ENCODE peak calls at places on chromosomes 4 and X, in seven cellular contexts. One of them, this sample, is unnamed. For H3K36me3 and H3K9me3, the result is how much of the 10 kb centered on the place peaks cover.

GRCh38 chr4:28772066-28772465 is 1911.4 kb downstream of the STIM2 start:
- DNase-seq in neuronal stem cell: no peak
- DNase-seq in stomach: no peak
- DNase-seq in mammary epithelial cell: peak
- DNase-seq in naive thymus-derived CD4-positive, alpha-beta T cell: no peak
- DNase-seq in CD4-positive, CD25-positive, alpha-beta regulatory T cell: no peak
- DNase-seq in CD8-positive, alpha-beta T cell: no peak
- DNase-seq in this sample: no peak

GRCh38 chr4:66606908-66607307 is 936.6 kb upstream of the EPHA5 start:
- DNase-seq in mammary epithelial cell: no peak
- DNase-seq in naive thymus-derived CD4-positive, alpha-beta T cell: no peak
- DNase-seq in stomach: no peak
- DNase-seq in CD4-positive, CD25-positive, alpha-beta regulatory T cell: no peak
- DNase-seq in neuronal stem cell: no peak
- DNase-seq in CD8-positive, alpha-beta T cell: no peak
- DNase-seq in this sample: no peak

GRCh38 chrX:102516314-102516936 is at the start of gene TMSB15A:
- DNase-seq in CD8-positive, alpha-beta T cell: peak
- DNase-seq in neuronal stem cell: peak
- DNase-seq in naive thymus-derived CD4-positive, alpha-beta T cell: peak
- DNase-seq in CD4-positive, CD25-positive, alpha-beta regulatory T cell: peak
- DNase-seq in mammary epithelial cell: peak
- DNase-seq in stomach: peak
- DNase-seq in this sample: peak

GRCh38 chrX:13387656-13388421 is 68.0 kb upstream of the ATXN3L start:
- DNase-seq in CD4-positive, CD25-positive, alpha-beta regulatory T cell: peak
- DNase-seq in mammary epithelial cell: peak
- DNase-seq in neuronal stem cell: no peak
- DNase-seq in CD8-positive, alpha-beta T cell: no peak
- DNase-seq in stomach: no peak
- DNase-seq in naive thymus-derived CD4-positive, alpha-beta T cell: no peak
- DNase-seq in this sample: no peak

GRCh38 chr4:73573794-73574528 is 46.3 kb downstream of the RASSF6 start:
- DNase-seq in naive thymus-derived CD4-positive, alpha-beta T cell: peak
- DNase-seq in CD4-positive, CD25-positive, alpha-beta regulatory T cell: peak
- DNase-seq in CD8-positive, alpha-beta T cell: peak
- DNase-seq in neuronal stem cell: peak
- DNase-seq in stomach: peak
- DNase-seq in mammary epithelial cell: peak
- DNase-seq in this sample: no peak

GRCh38 chr4:61556277-61556676 is 356.2 kb downstream of the ADGRL3 start:
- DNase-seq in mammary epithelial cell: no peak
- DNase-seq in neuronal stem cell: no peak
- DNase-seq in CD4-positive, CD25-positive, alpha-beta regulatory T cell: no peak
- DNase-seq in stomach: no peak
- DNase-seq in CD8-positive, alpha-beta T cell: no peak
- DNase-seq in naive thymus-derived CD4-positive, alpha-beta T cell: no peak
- DNase-seq in this sample: no peak

GRCh38 chrX:12701625-12702024 is 89.6 kb upstream of the PRPS2 start:
- DNase-seq in CD8-positive, alpha-beta T cell: no peak
- DNase-seq in naive thymus-derived CD4-positive, alpha-beta T cell: no peak
- DNase-seq in stomach: peak
- DNase-seq in CD4-positive, CD25-positive, alpha-beta regulatory T cell: peak
- DNase-seq in mammary epithelial cell: peak
- DNase-seq in neuronal stem cell: peak
- DNase-seq in this sample: no peak

GRCh38 chr4:139892973-139893736 is 227.5 kb downstream of the MGST2 start:
- DNase-seq in CD4-positive, CD25-positive, alpha-beta regulatory T cell: no peak
- DNase-seq in CD8-positive, alpha-beta T cell: no peak
- DNase-seq in stomach: no peak
- DNase-seq in naive thymus-derived CD4-positive, alpha-beta T cell: no peak
- DNase-seq in mammary epithelial cell: no peak
- DNase-seq in neuronal stem cell: no peak
- DNase-seq in this sample: no peak

GRCh38 chr4:8274772-8275241 is 5.3 kb downstream of the HTRA3 start:
- DNase-seq in CD4-positive, CD25-positive, alpha-beta regulatory T cell: no peak
- DNase-seq in neuronal stem cell: peak
- DNase-seq in stomach: peak
- DNase-seq in CD8-positive, alpha-beta T cell: no peak
- DNase-seq in mammary epithelial cell: peak
- DNase-seq in naive thymus-derived CD4-positive, alpha-beta T cell: no peak
- DNase-seq in this sample: no peak

GRCh38 chr4:11228575-11228974 is 200.1 kb downstream of the HS3ST1 start:
- DNase-seq in CD8-positive, alpha-beta T cell: no peak
- DNase-seq in stomach: no peak
- DNase-seq in naive thymus-derived CD4-positive, alpha-beta T cell: no peak
- DNase-seq in neuronal stem cell: no peak
- DNase-seq in mammary epithelial cell: peak
- DNase-seq in CD4-positive, CD25-positive, alpha-beta regulatory T cell: no peak
- DNase-seq in this sample: no peak

GRCh38 chr4:3851211-3851610 is 85.0 kb downstream of the ADRA2C start:
- DNase-seq in stomach: no peak
- DNase-seq in neuronal stem cell: no peak
- DNase-seq in CD8-positive, alpha-beta T cell: no peak
- DNase-seq in naive thymus-derived CD4-positive, alpha-beta T cell: no peak
- DNase-seq in CD4-positive, CD25-positive, alpha-beta regulatory T cell: no peak
- DNase-seq in mammary epithelial cell: peak
- DNase-seq in this sample: no peak

GRCh38 chrX:27694667-27695066 is 104.5 kb downstream of the DCAF8L2 start:
- DNase-seq in neuronal stem cell: no peak
- DNase-seq in stomach: no peak
- DNase-seq in naive thymus-derived CD4-positive, alpha-beta T cell: no peak
- DNase-seq in mammary epithelial cell: no peak
- DNase-seq in CD8-positive, alpha-beta T cell: no peak
- DNase-seq in CD4-positive, CD25-positive, alpha-beta regulatory T cell: no peak
- DNase-seq in this sample: no peak

GRCh38 chr4:54227261-54228063 is 1.6 kb upstream of the PDGFRA start:
- DNase-seq in naive thymus-derived CD4-positive, alpha-beta T cell: no peak
- DNase-seq in mammary epithelial cell: peak
- DNase-seq in stomach: no peak
- DNase-seq in neuronal stem cell: peak
- DNase-seq in CD4-positive, CD25-positive, alpha-beta regulatory T cell: no peak
- DNase-seq in CD8-positive, alpha-beta T cell: no peak
- DNase-seq in this sample: no peak

GRCh38 chrX:40755291-40756249 is 20.2 kb upstream of the MED14 start:
- DNase-seq in stomach: no peak
- DNase-seq in mammary epithelial cell: no peak
- DNase-seq in CD4-positive, CD25-positive, alpha-beta regulatory T cell: no peak
- DNase-seq in neuronal stem cell: no peak
- DNase-seq in CD8-positive, alpha-beta T cell: no peak
- DNase-seq in naive thymus-derived CD4-positive, alpha-beta T cell: no peak
- DNase-seq in this sample: no peak

GRCh38 chr4:52187603-52188002 is 136.5 kb downstream of the SPATA18 start:
- DNase-seq in CD4-positive, CD25-positive, alpha-beta regulatory T cell: no peak
- DNase-seq in CD8-positive, alpha-beta T cell: no peak
- DNase-seq in mammary epithelial cell: no peak
- DNase-seq in naive thymus-derived CD4-positive, alpha-beta T cell: no peak
- DNase-seq in neuronal stem cell: no peak
- DNase-seq in stomach: no peak
- DNase-seq in this sample: no peak

GRCh38 chr4:107991945-107992625 is 2.4 kb downstream of the HADH start:
- DNase-seq in neuronal stem cell: no peak
- DNase-seq in CD8-positive, alpha-beta T cell: no peak
- DNase-seq in CD4-positive, CD25-positive, alpha-beta regulatory T cell: no peak
- DNase-seq in naive thymus-derived CD4-positive, alpha-beta T cell: no peak
- DNase-seq in stomach: no peak
- DNase-seq in mammary epithelial cell: no peak
- DNase-seq in this sample: no peak

GRCh38 chrX:12949927-12950656 is 24.8 kb upstream of the TMSB4X start:
- DNase-seq in stomach: peak
- DNase-seq in naive thymus-derived CD4-positive, alpha-beta T cell: peak
- DNase-seq in CD4-positive, CD25-positive, alpha-beta regulatory T cell: peak
- DNase-seq in neuronal stem cell: no peak
- DNase-seq in mammary epithelial cell: peak
- DNase-seq in CD8-positive, alpha-beta T cell: peak
- DNase-seq in this sample: peak

GRCh38 chr4:148295642-148296041 is 146.6 kb downstream of the NR3C2 start:
- DNase-seq in CD8-positive, alpha-beta T cell: no peak
- DNase-seq in stomach: no peak
- DNase-seq in mammary epithelial cell: no peak
- DNase-seq in naive thymus-derived CD4-positive, alpha-beta T cell: no peak
- DNase-seq in CD4-positive, CD25-positive, alpha-beta regulatory T cell: no peak
- DNase-seq in neuronal stem cell: no peak
- DNase-seq in this sample: no peak

GRCh38 chr4:17111959-17112659 is 213.7 kb upstream of the LDB2 start:
- DNase-seq in CD4-positive, CD25-positive, alpha-beta regulatory T cell: peak
- DNase-seq in naive thymus-derived CD4-positive, alpha-beta T cell: no peak
- DNase-seq in mammary epithelial cell: no peak
- DNase-seq in CD8-positive, alpha-beta T cell: no peak
- DNase-seq in neuronal stem cell: peak
- DNase-seq in stomach: no peak
- DNase-seq in this sample: no peak

GRCh38 chr4:47486306-47486705 is 1.2 kb downstream of the ATP10D start:
- DNase-seq in mammary epithelial cell: no peak
- DNase-seq in CD4-positive, CD25-positive, alpha-beta regulatory T cell: no peak
- DNase-seq in naive thymus-derived CD4-positive, alpha-beta T cell: no peak
- DNase-seq in neuronal stem cell: no peak
- DNase-seq in CD8-positive, alpha-beta T cell: no peak
- DNase-seq in stomach: no peak
- DNase-seq in this sample: no peak

GRCh38 chrX:11970935-11971334 is 167.3 kb upstream of the FRMPD4 start:
- DNase-seq in stomach: no peak
- DNase-seq in naive thymus-derived CD4-positive, alpha-beta T cell: no peak
- DNase-seq in CD4-positive, CD25-positive, alpha-beta regulatory T cell: no peak
- DNase-seq in mammary epithelial cell: peak
- DNase-seq in neuronal stem cell: no peak
- DNase-seq in CD8-positive, alpha-beta T cell: no peak
- DNase-seq in this sample: no peak

GRCh38 chr4:106809083-106809482 is 227.0 kb downstream of the DKK2 start:
- DNase-seq in neuronal stem cell: no peak
- DNase-seq in CD4-positive, CD25-positive, alpha-beta regulatory T cell: no peak
- DNase-seq in CD8-positive, alpha-beta T cell: no peak
- DNase-seq in mammary epithelial cell: peak
- DNase-seq in naive thymus-derived CD4-positive, alpha-beta T cell: no peak
- DNase-seq in stomach: no peak
- DNase-seq in this sample: no peak

GRCh38 chrX:12988797-12989196 is 13.9 kb downstream of the TMSB4X start:
- DNase-seq in naive thymus-derived CD4-positive, alpha-beta T cell: no peak
- DNase-seq in neuronal stem cell: no peak
- DNase-seq in CD8-positive, alpha-beta T cell: no peak
- DNase-seq in mammary epithelial cell: peak
- DNase-seq in CD4-positive, CD25-positive, alpha-beta regulatory T cell: no peak
- DNase-seq in stomach: peak
- DNase-seq in this sample: no peak

GRCh38 chr4:182242793-182243192 is 409 bp upstream of the TENM3 start:
- DNase-seq in CD4-positive, CD25-positive, alpha-beta regulatory T cell: no peak
- DNase-seq in neuronal stem cell: no peak
- DNase-seq in naive thymus-derived CD4-positive, alpha-beta T cell: no peak
- DNase-seq in CD8-positive, alpha-beta T cell: no peak
- DNase-seq in mammary epithelial cell: peak
- DNase-seq in stomach: no peak
- DNase-seq in this sample: no peak

GRCh38 chr4:36198068-36198808 is 46.1 kb downstream of the ARAP2 start:
- DNase-seq in mammary epithelial cell: no peak
- DNase-seq in neuronal stem cell: no peak
- DNase-seq in CD4-positive, CD25-positive, alpha-beta regulatory T cell: no peak
- DNase-seq in CD8-positive, alpha-beta T cell: no peak
- DNase-seq in naive thymus-derived CD4-positive, alpha-beta T cell: no peak
- DNase-seq in stomach: no peak
- DNase-seq in this sample: no peak

GRCh38 chr4:102601586-102602227 is 100.5 kb downstream of the NFKB1 start:
- DNase-seq in CD4-positive, CD25-positive, alpha-beta regulatory T cell: no peak
- DNase-seq in CD8-positive, alpha-beta T cell: no peak
- DNase-seq in naive thymus-derived CD4-positive, alpha-beta T cell: no peak
- DNase-seq in mammary epithelial cell: no peak
- DNase-seq in neuronal stem cell: no peak
- DNase-seq in stomach: no peak
- DNase-seq in this sample: no peak
- H3K36me3 ChIP-seq in CD4-positive, CD25-positive, alpha-beta regulatory T cell: half or more
- H3K36me3 ChIP-seq in CD8-positive, alpha-beta T cell: under half
- H3K36me3 ChIP-seq in naive thymus-derived CD4-positive, alpha-beta T cell: half or more
- H3K36me3 ChIP-seq in mammary epithelial cell: under half
- H3K36me3 ChIP-seq in neuronal stem cell: half or more
- H3K36me3 ChIP-seq in stomach: half or more
- H3K36me3 ChIP-seq in this sample: under half

GRCh38 chrX:57930051-57930450 is 19.8 kb upstream of the ZXDA start:
- DNase-seq in neuronal stem cell: no peak
- DNase-seq in CD4-positive, CD25-positive, alpha-beta regulatory T cell: no peak
- DNase-seq in CD8-positive, alpha-beta T cell: no peak
- DNase-seq in mammary epithelial cell: peak
- DNase-seq in stomach: no peak
- DNase-seq in naive thymus-derived CD4-positive, alpha-beta T cell: no peak
- DNase-seq in this sample: no peak

GRCh38 chrX:57933321-57933720 is 23.1 kb upstream of the ZXDA start:
- DNase-seq in mammary epithelial cell: no peak
- DNase-seq in naive thymus-derived CD4-positive, alpha-beta T cell: no peak
- DNase-seq in neuronal stem cell: no peak
- DNase-seq in stomach: no peak
- DNase-seq in CD4-positive, CD25-positive, alpha-beta regulatory T cell: no peak
- DNase-seq in CD8-positive, alpha-beta T cell: no peak
- DNase-seq in this sample: no peak

GRCh38 chrX:57925806-57926205 is 15.5 kb upstream of the ZXDA start:
- DNase-seq in mammary epithelial cell: no peak
- DNase-seq in CD4-positive, CD25-positive, alpha-beta regulatory T cell: no peak
- DNase-seq in naive thymus-derived CD4-positive, alpha-beta T cell: no peak
- DNase-seq in neuronal stem cell: no peak
- DNase-seq in CD8-positive, alpha-beta T cell: no peak
- DNase-seq in stomach: no peak
- DNase-seq in this sample: no peak

GRCh38 chrX:57932266-57932665 is 22.0 kb upstream of the ZXDA start:
- DNase-seq in stomach: no peak
- DNase-seq in mammary epithelial cell: no peak
- DNase-seq in CD4-positive, CD25-positive, alpha-beta regulatory T cell: no peak
- DNase-seq in naive thymus-derived CD4-positive, alpha-beta T cell: no peak
- DNase-seq in CD8-positive, alpha-beta T cell: no peak
- DNase-seq in neuronal stem cell: no peak
- DNase-seq in this sample: no peak

GRCh38 chrX:57929373-57929772 is 19.1 kb upstream of the ZXDA start:
- DNase-seq in stomach: no peak
- DNase-seq in naive thymus-derived CD4-positive, alpha-beta T cell: no peak
- DNase-seq in mammary epithelial cell: peak
- DNase-seq in CD8-positive, alpha-beta T cell: no peak
- DNase-seq in CD4-positive, CD25-positive, alpha-beta regulatory T cell: peak
- DNase-seq in neuronal stem cell: no peak
- DNase-seq in this sample: no peak
- H3K9me3 ChIP-seq in stomach: under half
- H3K9me3 ChIP-seq in naive thymus-derived CD4-positive, alpha-beta T cell: under half
- H3K9me3 ChIP-seq in mammary epithelial cell: under half
- H3K9me3 ChIP-seq in CD8-positive, alpha-beta T cell: under half
- H3K9me3 ChIP-seq in CD4-positive, CD25-positive, alpha-beta regulatory T cell: under half
- H3K9me3 ChIP-seq in neuronal stem cell: under half
- H3K9me3 ChIP-seq in this sample: under half

DNA sequence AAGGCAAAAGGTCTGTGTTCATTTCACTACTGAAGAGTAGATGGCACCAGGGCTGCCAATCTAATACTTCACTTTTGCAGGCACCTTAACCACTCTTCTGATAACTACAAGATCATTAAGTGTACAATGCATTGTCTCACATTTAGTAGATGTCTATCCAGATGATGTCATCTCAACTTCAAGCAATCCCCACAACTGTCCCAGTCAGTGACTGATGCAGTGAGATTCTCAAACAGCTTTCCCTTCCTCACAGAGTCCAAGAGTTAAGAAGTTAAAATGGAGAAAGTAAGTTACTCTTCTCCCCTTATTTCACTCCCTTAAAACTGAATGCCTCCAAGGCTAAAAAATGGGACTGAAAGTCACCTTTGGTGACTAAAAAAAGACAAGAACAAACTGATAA is 10.7 kb downstream of the AP1S2 start:
- DNase-seq in stomach: no peak
- DNase-seq in CD8-positive, alpha-beta T cell: no peak
- DNase-seq in neuronal stem cell: no peak
- DNase-seq in CD4-positive, CD25-positive, alpha-beta regulatory T cell: no peak
- DNase-seq in naive thymus-derived CD4-positive, alpha-beta T cell: no peak
- DNase-seq in mammary epithelial cell: no peak
- DNase-seq in this sample: no peak
- H3K36me3 ChIP-seq in stomach: under half
- H3K36me3 ChIP-seq in CD8-positive, alpha-beta T cell: under half
- H3K36me3 ChIP-seq in neuronal stem cell: half or more
- H3K36me3 ChIP-seq in CD4-positive, CD25-positive, alpha-beta regulatory T cell: under half
- H3K36me3 ChIP-seq in naive thymus-derived CD4-positive, alpha-beta T cell: under half
- H3K36me3 ChIP-seq in mammary epithelial cell: under half
- H3K36me3 ChIP-seq in this sample: under half

GRCh38 chrX:152020895-152021294 is 46.4 kb upstream of the GABRE start:
- DNase-seq in neuronal stem cell: no peak
- DNase-seq in CD4-positive, CD25-positive, alpha-beta regulatory T cell: no peak
- DNase-seq in naive thymus-derived CD4-positive, alpha-beta T cell: no peak
- DNase-seq in CD8-positive, alpha-beta T cell: no peak
- DNase-seq in mammary epithelial cell: peak
- DNase-seq in stomach: no peak
- DNase-seq in this sample: no peak
- H3K9me3 ChIP-seq in neuronal stem cell: under half
- H3K9me3 ChIP-seq in CD4-positive, CD25-positive, alpha-beta regulatory T cell: under half
- H3K9me3 ChIP-seq in naive thymus-derived CD4-positive, alpha-beta T cell: under half
- H3K9me3 ChIP-seq in CD8-positive, alpha-beta T cell: under half
- H3K9me3 ChIP-seq in mammary epithelial cell: under half
- H3K9me3 ChIP-seq in stomach: under half
- H3K9me3 ChIP-seq in this sample: under half